ENCODE peak calls at places on chromosomes 11 and 22, in ten cellular contexts. G is activated CD8-positive, alpha-beta memory T cell treated with anti-CD3 and anti-CD28 coated beads, Interleukin-2, amount 50 U/mL, for 4 hours; H is mesendoderm; Y is stromal cell of bone marrow; C is tibial artery; E is NCI-H774; P is mucosa of descending colon; I is stimulated activated CD8-positive, alpha-beta memory T cell treated with anti-CD3 and anti-CD28 coated beads, Interleukin-15, amount 100 ng/mL, for 48 hours; Q is stimulated activated CD4-positive, alpha-beta T cell treated with anti-CD3 and anti-CD28 coated beads, Interleukin-1b, Interleukin-23, amount 100 ng/mL, for 1 hour; F is EH. R is an unnamed sample.

GRCh38 chr11:38013157-38013556 is 1415.1 kb upstream of the RAG2 start:
- DNase-seq in G (no peak), H (no peak), Y (no peak), C (no peak), E (no peak), P (no peak), I (no peak), Q (no peak), F (no peak), R (no peak)

GRCh38 chr22:46086577-46087335 is 63.6 kb upstream of the PPARA start:
- DNase-seq in G (no peak), H (no peak), Y (no peak), C (peak; percentile 35), E (no peak), P (no peak), I (no peak), Q (no peak), F (peak; percentile 73), R (no peak)

GRCh38 chr11:61111786-61112517 is 9.7 kb downstream of the CD5 start:
- DNase-seq in G (peak; percentile 35), H (no peak), Y (no peak), C (no peak), E (no peak), P (no peak), I (peak; percentile 54), Q (no peak), F (peak; percentile 10), R (no peak)

GRCh38 chr22:46090051-46090591 is 60.2 kb upstream of the PPARA start:
- DNase-seq in G (no peak), H (no peak), Y (no peak), C (peak; percentile 42), E (no peak), P (no peak), I (no peak), Q (no peak), F (no peak), R (no peak)

GRCh38 chr11:110513521-110514450 is 84.0 kb downstream of the FDX1 start:
- DNase-seq in G (no peak), H (no peak), Y (no peak), C (no peak), E (no peak), P (no peak), I (no peak), Q (no peak), F (peak; percentile 41), R (no peak)

GRCh38 chr11:124108158-124108557 is 7.1 kb upstream of the VWA5A start:
- DNase-seq in G (no peak), H (peak; percentile 80), Y (no peak), C (no peak), E (peak; percentile 37), P (peak; percentile 69), I (no peak), Q (no peak), F (peak; percentile 4), R (no peak)

GRCh38 chr11:21056644-21057043 is 387.3 kb downstream of the NELL1 start:
- DNase-seq in G (no peak), H (no peak), Y (no peak), C (no peak), E (no peak), P (no peak), I (no peak), Q (no peak), F (no peak), R (no peak)

GRCh38 chr11:88454881-88455280 is 117.3 kb upstream of the CTSC start:
- DNase-seq in G (no peak), H (no peak), Y (no peak), C (no peak), E (no peak), P (no peak), I (no peak), Q (no peak), F (peak; percentile 25), R (no peak)

GRCh38 chr22:44413211-44413610 is 84.8 kb downstream of the RTL6 start:
- DNase-seq in G (no peak), H (no peak), Y (no peak), C (no peak), E (no peak), P (no peak), I (no peak), Q (no peak), F (no peak), R (no peak)

GRCh38 chr11:86484164-86484794 is 109.6 kb downstream of the CCDC81 start:
- DNase-seq in G (no peak), H (no peak), Y (peak; percentile 98), C (peak; percentile 86), E (no peak), P (no peak), I (no peak), Q (no peak), F (peak; percentile 98), R (peak; percentile 44)

GRCh38 chr11:57515332-57516060 is at the start of gene SLC43A1:
- DNase-seq in G (peak; percentile 36), H (no peak), Y (peak; percentile 38), C (peak; percentile 70), E (no peak), P (peak; percentile 63), I (peak; percentile 10), Q (no peak), F (peak; percentile 70), R (no peak)

GRCh38 chr22:19517919-19518567 is 6.2 kb downstream of the CLDN5 start:
- DNase-seq in G (no peak), H (no peak), Y (no peak), C (no peak), E (no peak), P (no peak), I (no peak), Q (no peak), F (no peak), R (no peak)

GRCh38 chr11:118939948-118940598 is 14.3 kb upstream of the BCL9L start:
- DNase-seq in G (no peak), H (peak; percentile 85), Y (no peak), C (no peak), E (no peak), P (no peak), I (no peak), Q (no peak), F (peak; percentile 53), R (no peak)

GRCh38 chr11:122668562-122669090 is 13.1 kb downstream of the UBASH3B start:
- DNase-seq in G (no peak), H (no peak), Y (peak; percentile 75), C (no peak), E (no peak), P (no peak), I (no peak), Q (no peak), F (peak; percentile 93), R (no peak)

GRCh38 chr11:28860898-28861297 is 752.7 kb downstream of the METTL15 start:
- DNase-seq in G (no peak), H (peak; percentile 2), Y (peak; percentile 39), C (no peak), E (no peak), P (no peak), I (no peak), Q (no peak), F (peak; percentile 71), R (no peak)

GRCh38 chr11:93846411-93846810 is 4.0 kb downstream of the VSTM5 start:
- DNase-seq in G (no peak), H (no peak), Y (no peak), C (no peak), E (no peak), P (no peak), I (no peak), Q (no peak), F (peak; percentile 78), R (no peak)

GRCh38 chr11:132177106-132177505 is 806.7 kb downstream of the NTM start:
- DNase-seq in G (no peak), H (peak; percentile 53), Y (peak; percentile 40), C (no peak), E (no peak), P (no peak), I (no peak), Q (no peak), F (peak; percentile 69), R (no peak)

GRCh38 chr22:24128631-24129601 is 52.4 kb upstream of the SUSD2 start:
- DNase-seq in G (no peak), H (no peak), Y (no peak), C (no peak), E (peak; percentile 62), P (no peak), I (no peak), Q (no peak), F (no peak), R (no peak)

GRCh38 chr11:3190600-3190999 is 25.5 kb upstream of the OSBPL5 start:
- DNase-seq in G (no peak), H (no peak), Y (no peak), C (no peak), E (no peak), P (no peak), I (no peak), Q (no peak), F (no peak), R (no peak)

R was measured in GOT3.